ENCODE peak calls at places on chromosomes 2 and 18, in five cellular contexts. B, Y, V, K and N are unnamed samples.

GRCh38 chr2:152525277-152525838 is 190.4 kb downstream of the FMNL2 start:
- DNase-seq in K (no peak), Y (no peak), B (peak; percentile 26), V (no peak), N (no peak)

GRCh38 chr2:234363011-234363487 is 133.8 kb downstream of the ARL4C start:
- DNase-seq in B (no peak), V (no peak), K (peak; percentile 68), Y (no peak), N (no peak)

GRCh38 chr2:39411186-39411944 is 25.7 kb downstream of the MAP4K3 start:
- DNase-seq in K (peak; percentile 22), Y (no peak), B (no peak), V (no peak), N (no peak)

GRCh38 chr2:200034816-200035215 is 79.4 kb downstream of the MAIP1 start:
- DNase-seq in K (no peak), Y (no peak), B (no peak), V (no peak), N (no peak)

GRCh38 chr2:61620244-61621159 is 82.3 kb upstream of the XPO1 start:
- DNase-seq in K (peak; percentile 63), B (no peak), V (no peak), Y (no peak), N (no peak)

GRCh38 chr2:28869494-28870145 is 489 bp downstream of the TRMT61B start:
- DNase-seq in B (peak; percentile 28), K (peak; percentile 40), Y (no peak), V (no peak), N (no peak)

GRCh38 chr2:27860111-27860510 is 30.1 kb downstream of the RBKS start:
- DNase-seq in K (no peak), V (no peak), Y (no peak), B (no peak), N (no peak)

GRCh38 chr18:2627821-2628276 is 27.7 kb upstream of the SMCHD1 start:
- DNase-seq in V (no peak), K (peak; percentile 29), B (no peak), Y (no peak), N (no peak)

GRCh38 chr2:206981739-206982336 is 42.5 kb downstream of the CPO start:
- DNase-seq in B (peak; percentile 67), K (peak; percentile 74), V (peak; percentile 74), Y (peak; percentile 92), N (no peak)

GRCh38 chr2:233245406-233245805 is 6.1 kb upstream of the ATG16L1 start:
- DNase-seq in K (no peak), V (no peak), Y (no peak), B (no peak), N (no peak)

GRCh38 chr2:134142903-134143302 is 111.0 kb upstream of the MGAT5 start:
- DNase-seq in V (no peak), K (no peak), B (no peak), Y (no peak), N (no peak)

GRCh38 chr18:10727477-10727876 is 201.7 kb downstream of the NAPG start:
- DNase-seq in V (no peak), K (no peak), Y (no peak), B (no peak), N (no peak)

GRCh38 chr2:106800180-106800579 is 85.8 kb downstream of the ST6GAL2 start:
- DNase-seq in Y (peak; percentile 77), B (no peak), V (no peak), K (no peak), N (no peak)

GRCh38 chr2:233705911-233706506 is 6.7 kb upstream of the UGT1A5 start:
- DNase-seq in K (no peak), V (no peak), Y (no peak), B (peak; percentile 16), N (no peak)

GRCh38 chr2:30349691-30350090 is 97.4 kb upstream of the LCLAT1 start:
- DNase-seq in B (no peak), K (peak; percentile 27), Y (no peak), V (no peak), N (no peak)

GRCh38 chr2:30341500-30342267 is 105.4 kb upstream of the LCLAT1 start:
- DNase-seq in B (no peak), V (no peak), Y (no peak), K (no peak), N (no peak)

GRCh38 chr2:30348825-30349224 is 98.2 kb upstream of the LCLAT1 start:
- DNase-seq in K (no peak), V (no peak), B (no peak), Y (no peak), N (no peak)

GRCh38 chr2:30351087-30351486 is 96.0 kb upstream of the LCLAT1 start:
- DNase-seq in K (no peak), Y (no peak), V (no peak), B (peak; percentile 39), N (no peak)

GRCh38 chr2:30346475-30347169 is 100.4 kb upstream of the LCLAT1 start:
- DNase-seq in V (peak; percentile 75), Y (no peak), K (peak; percentile 26), B (peak; percentile 56), N (no peak)
- H3K4me3 ChIP-seq in V (peak overlapping the region; percentile 33), Y (peak overlapping the region; percentile 46), K (no peak overlapping the region), B (peak overlapping the region; percentile 40), N (peak overlapping the region; percentile 29)

GRCh38 chr2:209413615-209414014 is 10.2 kb upstream of the MAP2 start:
- DNase-seq in B (no peak), K (no peak), V (no peak), Y (no peak), N (no peak)

GRCh38 chr2:209416913-209417312 is 6.9 kb upstream of the MAP2 start:
- DNase-seq in V (no peak), K (no peak), Y (no peak), B (no peak), N (no peak)

GRCh38 chr2:209411296-209411695 is 12.6 kb upstream of the MAP2 start:
- DNase-seq in B (no peak), Y (no peak), V (no peak), K (no peak), N (no peak)

DNA sequence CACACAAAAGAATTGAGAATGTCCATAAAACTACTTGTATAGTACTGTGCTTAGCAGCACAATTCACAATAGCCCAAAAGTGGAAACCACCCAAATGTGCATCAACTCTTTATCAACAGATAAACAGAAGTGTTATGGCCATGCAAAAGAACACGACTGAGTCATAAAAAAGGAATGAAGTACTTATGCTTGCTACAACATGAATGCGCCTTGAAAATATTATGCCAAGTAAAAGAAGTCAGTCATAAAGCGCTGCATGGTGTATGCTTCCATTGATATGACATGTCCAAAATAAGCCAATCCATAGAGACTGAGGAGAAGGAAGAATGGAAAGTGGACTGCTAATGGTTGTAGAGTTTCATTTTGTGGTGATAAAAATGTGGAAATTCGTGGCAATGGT is 12.1 kb upstream of the MAP2 start:
- DNase-seq in V (no peak), B (no peak), K (no peak), Y (no peak), N (no peak)
- H3K27ac ChIP-seq in V (no peak overlapping the region), B (no peak overlapping the region), K (no peak overlapping the region), Y (no peak overlapping the region), N (no peak overlapping the region)

DNA sequence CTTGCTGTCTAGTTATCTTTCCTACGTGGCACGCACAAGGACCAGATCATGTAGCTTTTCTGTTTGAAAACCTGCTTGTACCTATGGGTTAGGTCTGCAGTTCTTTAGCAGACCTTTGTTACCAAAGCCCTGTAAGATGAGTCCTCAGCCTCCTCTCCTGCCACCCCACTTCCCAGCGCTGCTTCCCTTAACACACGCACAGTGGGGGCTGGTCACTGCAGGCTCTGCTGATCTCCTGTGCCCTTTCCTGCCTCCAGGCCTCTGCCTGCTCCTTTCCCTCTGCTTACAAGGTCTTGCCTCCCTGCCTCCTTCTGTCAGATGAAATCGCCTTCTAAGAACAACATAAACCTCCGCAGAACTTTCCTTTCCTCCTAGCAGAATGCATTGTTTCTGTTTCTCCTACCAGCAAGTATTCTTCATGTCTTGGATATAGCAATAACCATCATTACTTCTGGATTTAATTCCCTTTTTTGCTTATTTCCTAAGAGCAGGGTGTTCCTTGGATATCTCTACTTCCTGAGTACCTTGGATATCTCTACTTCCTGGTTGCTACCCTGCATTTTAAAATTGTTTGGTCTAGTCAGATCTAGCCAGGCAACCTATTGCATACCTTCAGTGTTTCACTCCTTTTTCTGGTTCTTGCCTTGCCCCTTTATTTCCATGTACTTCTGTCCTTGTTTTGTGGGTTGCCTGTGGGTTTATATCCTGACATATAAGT is 159.6 kb upstream of the ALPP start:
- DNase-seq in B (no peak), K (no peak), Y (no peak), V (no peak), N (no peak)
- H3K4me3 ChIP-seq in B (no peak overlapping the region), K (no peak overlapping the region), Y (no peak overlapping the region), V (no peak overlapping the region), N (no peak overlapping the region)

GRCh38 chr2:226183550-226183949 is 616.1 kb downstream of the IRS1 start:
- DNase-seq in K (no peak), B (no peak), V (no peak), Y (no peak), N (no peak)
- H3K27ac ChIP-seq in K (no peak overlapping the region), B (peak overlapping the region; percentile 24), V (peak overlapping the region; percentile 81), Y (no peak overlapping the region), N (no peak overlapping the region)